ENCODE peak calls at places on chromosomes 1 and 21, in six cellular contexts. One of them, this sample, is unnamed.

GRCh38 chr1:17674707-17675505 is 80.2 kb upstream of the ACTL8 start:
- DNase-seq in amniotic epithelial cell: peak
- DNase-seq in LHCN-M2: no peak
- DNase-seq in T-helper 2 cell: no peak
- DNase-seq in HEK293T: no peak
- DNase-seq in endothelial cell: no peak
- DNase-seq in this sample: no peak

GRCh38 chr1:198902616-198903140 is 263.8 kb downstream of the PTPRC start:
- DNase-seq in HEK293T: no peak
- DNase-seq in LHCN-M2: no peak
- DNase-seq in T-helper 2 cell: no peak
- DNase-seq in amniotic epithelial cell: no peak
- DNase-seq in endothelial cell: no peak
- DNase-seq in this sample: no peak

GRCh38 chr1:43038232-43038929 is 79.7 kb upstream of the SLC2A1 start:
- DNase-seq in T-helper 2 cell: no peak
- DNase-seq in amniotic epithelial cell: no peak
- DNase-seq in endothelial cell: no peak
- DNase-seq in HEK293T: no peak
- DNase-seq in LHCN-M2: no peak
- DNase-seq in this sample: peak

GRCh38 chr1:6475381-6476133 is 9.6 kb upstream of the TNFRSF25 start:
- DNase-seq in amniotic epithelial cell: no peak
- DNase-seq in HEK293T: peak
- DNase-seq in endothelial cell: peak
- DNase-seq in T-helper 2 cell: peak
- DNase-seq in LHCN-M2: no peak
- DNase-seq in this sample: peak

GRCh38 chr1:161098161-161099068 is at the start of gene KLHDC9:
- DNase-seq in amniotic epithelial cell: peak
- DNase-seq in T-helper 2 cell: peak
- DNase-seq in endothelial cell: peak
- DNase-seq in HEK293T: peak
- DNase-seq in LHCN-M2: peak
- DNase-seq in this sample: no peak

GRCh38 chr1:154951901-154952657 is 3.8 kb downstream of the PBXIP1 start:
- DNase-seq in endothelial cell: no peak
- DNase-seq in amniotic epithelial cell: peak
- DNase-seq in T-helper 2 cell: no peak
- DNase-seq in LHCN-M2: peak
- DNase-seq in HEK293T: no peak
- DNase-seq in this sample: peak

GRCh38 chr1:97340951-97341350 is 579.9 kb downstream of the DPYD start:
- DNase-seq in amniotic epithelial cell: peak
- DNase-seq in LHCN-M2: peak
- DNase-seq in endothelial cell: no peak
- DNase-seq in HEK293T: no peak
- DNase-seq in T-helper 2 cell: no peak
- DNase-seq in this sample: peak

GRCh38 chr1:23528245-23528978 is 2.6 kb downstream of the E2F2 start:
- DNase-seq in HEK293T: peak
- DNase-seq in endothelial cell: no peak
- DNase-seq in amniotic epithelial cell: peak
- DNase-seq in LHCN-M2: peak
- DNase-seq in T-helper 2 cell: peak
- DNase-seq in this sample: peak

GRCh38 chr1:143497374-143497747 is 474.4 kb downstream of the FAM72C start:
- DNase-seq in LHCN-M2: no peak
- DNase-seq in HEK293T: peak
- DNase-seq in endothelial cell: no peak
- DNase-seq in T-helper 2 cell: peak
- DNase-seq in amniotic epithelial cell: no peak
- DNase-seq in this sample: peak

GRCh38 chr1:220239945-220240344 is 32.3 kb downstream of the RAB3GAP2 start:
- DNase-seq in HEK293T: no peak
- DNase-seq in LHCN-M2: no peak
- DNase-seq in amniotic epithelial cell: no peak
- DNase-seq in endothelial cell: no peak
- DNase-seq in T-helper 2 cell: no peak
- DNase-seq in this sample: no peak

GRCh38 chr21:45572783-45573451 is 30.7 kb upstream of the SLC19A1 start:
- DNase-seq in HEK293T: no peak
- DNase-seq in LHCN-M2: no peak
- DNase-seq in endothelial cell: no peak
- DNase-seq in T-helper 2 cell: no peak
- DNase-seq in amniotic epithelial cell: no peak
- DNase-seq in this sample: no peak

GRCh38 chr1:204829133-204829532 is 41.5 kb upstream of the NFASC start:
- DNase-seq in HEK293T: no peak
- DNase-seq in amniotic epithelial cell: no peak
- DNase-seq in LHCN-M2: no peak
- DNase-seq in endothelial cell: no peak
- DNase-seq in T-helper 2 cell: no peak
- DNase-seq in this sample: peak

GRCh38 chr21:32386195-32386870 is 6.5 kb downstream of the URB1 start:
- DNase-seq in amniotic epithelial cell: peak
- DNase-seq in LHCN-M2: peak
- DNase-seq in endothelial cell: no peak
- DNase-seq in T-helper 2 cell: no peak
- DNase-seq in HEK293T: no peak
- DNase-seq in this sample: no peak

GRCh38 chr21:46045154-46045553 is 52.8 kb upstream of the COL6A2 start:
- DNase-seq in endothelial cell: no peak
- DNase-seq in LHCN-M2: no peak
- DNase-seq in HEK293T: no peak
- DNase-seq in T-helper 2 cell: no peak
- DNase-seq in amniotic epithelial cell: no peak
- DNase-seq in this sample: no peak

GRCh38 chr1:1420654-1421134 is 382 bp downstream of the ANKRD65 start:
- DNase-seq in endothelial cell: no peak
- DNase-seq in amniotic epithelial cell: no peak
- DNase-seq in LHCN-M2: no peak
- DNase-seq in T-helper 2 cell: no peak
- DNase-seq in HEK293T: no peak
- DNase-seq in this sample: no peak

GRCh38 chr1:154221815-154222081 is 993 bp downstream of the UBAP2L start:
- DNase-seq in endothelial cell: no peak
- DNase-seq in LHCN-M2: peak
- DNase-seq in HEK293T: no peak
- DNase-seq in T-helper 2 cell: no peak
- DNase-seq in amniotic epithelial cell: peak
- DNase-seq in this sample: no peak

GRCh38 chr1:69858534-69858933 is 290.8 kb downstream of the LRRC7 start:
- DNase-seq in HEK293T: no peak
- DNase-seq in amniotic epithelial cell: no peak
- DNase-seq in T-helper 2 cell: no peak
- DNase-seq in LHCN-M2: peak
- DNase-seq in endothelial cell: no peak
- DNase-seq in this sample: no peak

GRCh38 chr1:195851016-195851591 is 757.1 kb downstream of the KCNT2 start:
- DNase-seq in amniotic epithelial cell: no peak
- DNase-seq in T-helper 2 cell: no peak
- DNase-seq in endothelial cell: no peak
- DNase-seq in LHCN-M2: no peak
- DNase-seq in HEK293T: no peak
- DNase-seq in this sample: no peak

GRCh38 chr1:107954719-107955415 is 10.1 kb downstream of the VAV3 start:
- DNase-seq in LHCN-M2: no peak
- DNase-seq in endothelial cell: no peak
- DNase-seq in T-helper 2 cell: no peak
- DNase-seq in HEK293T: no peak
- DNase-seq in amniotic epithelial cell: no peak
- DNase-seq in this sample: no peak

GRCh38 chr1:116409751-116410182 is 36.7 kb downstream of the ATP1A1 start:
- DNase-seq in endothelial cell: no peak
- DNase-seq in T-helper 2 cell: no peak
- DNase-seq in amniotic epithelial cell: no peak
- DNase-seq in HEK293T: no peak
- DNase-seq in LHCN-M2: no peak
- DNase-seq in this sample: no peak

GRCh38 chr1:98034505-98034904 is 113.7 kb upstream of the DPYD start:
- DNase-seq in amniotic epithelial cell: peak
- DNase-seq in endothelial cell: no peak
- DNase-seq in LHCN-M2: no peak
- DNase-seq in HEK293T: no peak
- DNase-seq in T-helper 2 cell: no peak
- DNase-seq in this sample: no peak

GRCh38 chr1:155127672-155128468 is at the start of gene EFNA1:
- DNase-seq in endothelial cell: peak
- DNase-seq in T-helper 2 cell: no peak
- DNase-seq in amniotic epithelial cell: no peak
- DNase-seq in LHCN-M2: no peak
- DNase-seq in HEK293T: peak
- DNase-seq in this sample: peak

GRCh38 chr1:90919900-90920299 is 101.9 kb downstream of the ZNF644 start:
- DNase-seq in HEK293T: no peak
- DNase-seq in T-helper 2 cell: no peak
- DNase-seq in endothelial cell: no peak
- DNase-seq in LHCN-M2: peak
- DNase-seq in amniotic epithelial cell: peak
- DNase-seq in this sample: no peak

GRCh38 chr1:209733409-209734192 is 22.3 kb upstream of the TRAF3IP3 start:
- DNase-seq in endothelial cell: no peak
- DNase-seq in LHCN-M2: peak
- DNase-seq in HEK293T: no peak
- DNase-seq in T-helper 2 cell: no peak
- DNase-seq in amniotic epithelial cell: peak
- DNase-seq in this sample: no peak

GRCh38 chr21:27505516-27505915 is 538.6 kb upstream of the ADAMTS5 start:
- DNase-seq in endothelial cell: no peak
- DNase-seq in HEK293T: no peak
- DNase-seq in amniotic epithelial cell: peak
- DNase-seq in LHCN-M2: peak
- DNase-seq in T-helper 2 cell: no peak
- DNase-seq in this sample: no peak

GRCh38 chr1:79603862-79604261 is 597.3 kb upstream of the ADGRL4 start:
- DNase-seq in amniotic epithelial cell: peak
- DNase-seq in endothelial cell: no peak
- DNase-seq in HEK293T: no peak
- DNase-seq in T-helper 2 cell: no peak
- DNase-seq in LHCN-M2: peak
- DNase-seq in this sample: no peak

GRCh38 chr1:195763146-195763906 is 844.9 kb downstream of the KCNT2 start:
- DNase-seq in amniotic epithelial cell: no peak
- DNase-seq in T-helper 2 cell: no peak
- DNase-seq in HEK293T: no peak
- DNase-seq in LHCN-M2: no peak
- DNase-seq in endothelial cell: no peak
- DNase-seq in this sample: no peak

GRCh38 chr1:231357831-231358354 is 19.8 kb downstream of the SPRTN start:
- DNase-seq in T-helper 2 cell: no peak
- DNase-seq in HEK293T: peak
- DNase-seq in LHCN-M2: peak
- DNase-seq in amniotic epithelial cell: peak
- DNase-seq in endothelial cell: peak
- DNase-seq in this sample: peak

GRCh38 chr1:11535316-11535715 is 56.4 kb downstream of the DISP3 start:
- DNase-seq in T-helper 2 cell: no peak
- DNase-seq in endothelial cell: no peak
- DNase-seq in HEK293T: no peak
- DNase-seq in LHCN-M2: no peak
- DNase-seq in amniotic epithelial cell: no peak
- DNase-seq in this sample: no peak

GRCh38 chr21:46317710-46318463 is 5.8 kb downstream of the C21orf58 start:
- DNase-seq in LHCN-M2: no peak
- DNase-seq in endothelial cell: no peak
- DNase-seq in amniotic epithelial cell: no peak
- DNase-seq in HEK293T: peak
- DNase-seq in T-helper 2 cell: no peak
- DNase-seq in this sample: no peak

GRCh38 chr1:25821112-25821476 is 1.3 kb downstream of the MTFR1L start:
- DNase-seq in HEK293T: no peak
- DNase-seq in T-helper 2 cell: no peak
- DNase-seq in amniotic epithelial cell: no peak
- DNase-seq in endothelial cell: no peak
- DNase-seq in LHCN-M2: no peak
- DNase-seq in this sample: no peak

GRCh38 chr1:109090415-109091195 is at the start of gene TMEM167B:
- DNase-seq in LHCN-M2: peak
- DNase-seq in T-helper 2 cell: peak
- DNase-seq in endothelial cell: peak
- DNase-seq in amniotic epithelial cell: peak
- DNase-seq in HEK293T: peak
- DNase-seq in this sample: peak

GRCh38 chr1:46400398-46400797 is 6.3 kb downstream of the FAAH start:
- DNase-seq in amniotic epithelial cell: no peak
- DNase-seq in HEK293T: no peak
- DNase-seq in T-helper 2 cell: no peak
- DNase-seq in LHCN-M2: no peak
- DNase-seq in endothelial cell: no peak
- DNase-seq in this sample: no peak

GRCh38 chr1:114260805-114261488 is 107.3 kb upstream of the SYT6 start:
- DNase-seq in endothelial cell: no peak
- DNase-seq in HEK293T: no peak
- DNase-seq in amniotic epithelial cell: no peak
- DNase-seq in LHCN-M2: no peak
- DNase-seq in T-helper 2 cell: no peak
- DNase-seq in this sample: no peak

GRCh38 chr1:35661474-35661795 is 20.1 kb upstream of the PSMB2 start:
- DNase-seq in endothelial cell: no peak
- DNase-seq in amniotic epithelial cell: no peak
- DNase-seq in T-helper 2 cell: no peak
- DNase-seq in HEK293T: no peak
- DNase-seq in LHCN-M2: no peak
- DNase-seq in this sample: no peak